ENCODE peak calls at places on chromosomes 13 and 19, in four cellular contexts. Q is NCI-H345, L is endothelial cell of umbilical vein, S is EL. Y is an unnamed sample.

GRCh38 chr13:30835442-30835841 is 70.6 kb upstream of the MEDAG start:
- DNase-seq in Q (no peak), L (no peak), S (no peak), Y (no peak)

GRCh38 chr13:32427852-32428580 is at the start of gene N4BP2L1:
- DNase-seq in Q (peak), L (peak), S (peak), Y (peak)

GRCh38 chr13:93173656-93174055 is 53.0 kb upstream of the GPC6 start:
- DNase-seq in Q (no peak), L (no peak), S (no peak), Y (no peak)

GRCh38 chr13:26628706-26629105 is 71.2 kb downstream of the WASF3 start:
- DNase-seq in Q (no peak), L (peak), S (peak), Y (peak)

GRCh38 chr13:100440756-100441421 is 147.7 kb downstream of the GGACT start:
- DNase-seq in Q (no peak), L (peak), S (peak), Y (no peak)

GRCh38 chr19:46878613-46879375 is 18.0 kb downstream of the ARHGAP35 start:
- DNase-seq in Q (no peak), L (peak), S (peak), Y (peak)

GRCh38 chr19:49790866-49791265 is 22.2 kb downstream of the FUZ start:
- DNase-seq in Q (no peak), L (no peak), S (no peak), Y (no peak)

GRCh38 chr13:110047511-110047910 is 259.4 kb downstream of the COL4A1 start:
- DNase-seq in Q (peak), L (peak), S (no peak), Y (no peak)

GRCh38 chr19:49997709-49998108 is 27.5 kb downstream of the VRK3 start:
- DNase-seq in Q (no peak), L (peak), S (peak), Y (peak)

GRCh38 chr19:14337510-14337909 is 43.7 kb upstream of the ADGRE5 start:
- DNase-seq in Q (peak), L (peak), S (no peak), Y (peak)

GRCh38 chr13:97141564-97142005 is 80.5 kb upstream of the MBNL2 start:
- DNase-seq in Q (peak), L (peak), S (peak), Y (peak)

GRCh38 chr19:916645-917322 is 349 bp upstream of the KISS1R start:
- DNase-seq in Q (peak), L (no peak), S (no peak), Y (no peak)

GRCh38 chr13:109241160-109241559 is 545.2 kb downstream of the IRS2 start:
- DNase-seq in Q (no peak), L (no peak), S (no peak), Y (no peak)

GRCh38 chr13:44049546-44049945 is 169.8 kb downstream of the LACC1 start:
- DNase-seq in Q (peak), L (no peak), S (no peak), Y (no peak)

GRCh38 chr19:46339491-46339890 is 7.4 kb upstream of the PPP5C start:
- DNase-seq in Q (no peak), L (no peak), S (no peak), Y (no peak)

GRCh38 chr13:25899464-25899863 is 152.4 kb downstream of the SHISA2 start:
- DNase-seq in Q (no peak), L (no peak), S (no peak), Y (no peak)

GRCh38 chr13:27679896-27680295 is 58.2 kb downstream of the POLR1D start:
- DNase-seq in Q (no peak), L (no peak), S (no peak), Y (no peak)

GRCh38 chr13:80022146-80022545 is 318.8 kb downstream of the SPRY2 start:
- DNase-seq in Q (no peak), L (no peak), S (no peak), Y (no peak)

GRCh38 chr19:45632468-45633196 is 6.6 kb downstream of the EML2 start:
- DNase-seq in Q (peak), L (peak), S (peak), Y (peak)

GRCh38 chr13:41668130-41668757 is 210.9 kb downstream of the RGCC start:
- DNase-seq in Q (peak), L (peak), S (peak), Y (peak)

GRCh38 chr19:41376998-41377365 is 649 bp downstream of the TMEM91 start:
- DNase-seq in Q (no peak), L (no peak), S (no peak), Y (no peak)

GRCh38 chr19:55379161-55379560 is 2.5 kb downstream of the TMEM190 start:
- DNase-seq in Q (no peak), L (no peak), S (no peak), Y (no peak)

GRCh38 chr19:54345938-54346386 is 7.0 kb upstream of the LILRA4 start:
- DNase-seq in Q (no peak), L (no peak), S (no peak), Y (no peak)

GRCh38 chr13:44899967-44900366 is 89.3 kb downstream of the NUFIP1 start:
- DNase-seq in Q (peak), L (no peak), S (no peak), Y (no peak)

GRCh38 chr13:49165798-49166752 is 54.1 kb upstream of the MLNR start:
- DNase-seq in Q (no peak), L (no peak), S (no peak), Y (no peak)

GRCh38 chr19:2011169-2011568 is 4.3 kb downstream of the BTBD2 start:
- DNase-seq in Q (no peak), L (no peak), S (no peak), Y (no peak)

GRCh38 chr13:103406967-103407366 is 340.8 kb upstream of the SLC10A2 start:
- DNase-seq in Q (no peak), L (no peak), S (no peak), Y (no peak)

GRCh38 chr13:49354719-49355118 is 89.1 kb downstream of the CAB39L start:
- DNase-seq in Q (no peak), L (no peak), S (no peak), Y (no peak)

GRCh38 chr13:97855570-97855970 is 97.9 kb upstream of the IPO5 start:
- DNase-seq in Q (peak), L (peak), S (peak), Y (peak)

GRCh38 chr13:37561031-37561430 is 37.5 kb downstream of the POSTN start:
- DNase-seq in Q (no peak), L (no peak), S (no peak), Y (no peak)

GRCh38 chr19:16293133-16294085 is 31.2 kb upstream of the KLF2 start:
- DNase-seq in Q (no peak), L (peak), S (peak), Y (no peak)

GRCh38 chr13:23692816-23693215 is 122.6 kb downstream of the TNFRSF19 start:
- DNase-seq in Q (no peak), L (no peak), S (no peak), Y (no peak)

GRCh38 chr13:29483211-29483610 is 112.3 kb downstream of the SLC7A1 start:
- DNase-seq in Q (no peak), L (no peak), S (no peak), Y (no peak)

GRCh38 chr19:53903055-53903680 is 5.9 kb upstream of the CACNG7 start:
- DNase-seq in Q (no peak), L (peak), S (no peak), Y (peak)

GRCh38 chr13:45049478-45049877 is 60.1 kb downstream of the GPALPP1 start:
- DNase-seq in Q (no peak), L (no peak), S (no peak), Y (no peak)

Y was measured in RKO.